ENCODE peak calls at places on chromosomes 6 and 20, in seven cellular contexts. One of them, this sample, is unnamed. For H3K79me1, the result is how much of the 10 kb centered on the place peaks cover.

GRCh38 chr6:98382246-98382645 is 452.1 kb upstream of the POU3F2 start:
- DNase-seq in trophoblast cell: no peak
- DNase-seq in H9: no peak
- DNase-seq in IMR-90: no peak
- DNase-seq in neuronal stem cell: no peak
- DNase-seq in mesendoderm: no peak
- DNase-seq in H1: no peak
- DNase-seq in this sample: no peak

GRCh38 chr6:108764580-108764950 is 83.7 kb upstream of the ARMC2 start:
- DNase-seq in IMR-90: no peak
- DNase-seq in mesendoderm: no peak
- DNase-seq in H1: no peak
- DNase-seq in neuronal stem cell: no peak
- DNase-seq in H9: no peak
- DNase-seq in trophoblast cell: no peak
- DNase-seq in this sample: no peak

GRCh38 chr6:111461860-111462259 is 21.2 kb downstream of the REV3L start:
- DNase-seq in IMR-90: no peak
- DNase-seq in H1: no peak
- DNase-seq in neuronal stem cell: no peak
- DNase-seq in H9: no peak
- DNase-seq in trophoblast cell: no peak
- DNase-seq in mesendoderm: no peak
- DNase-seq in this sample: peak

GRCh38 chr20:1327241-1327653 is 1.7 kb downstream of the SDCBP2 start:
- DNase-seq in trophoblast cell: no peak
- DNase-seq in H9: peak
- DNase-seq in IMR-90: peak
- DNase-seq in H1: no peak
- DNase-seq in neuronal stem cell: no peak
- DNase-seq in mesendoderm: no peak
- DNase-seq in this sample: peak

GRCh38 chr20:13200767-13201500 is 20.1 kb upstream of the ISM1 start:
- DNase-seq in H9: peak
- DNase-seq in IMR-90: no peak
- DNase-seq in neuronal stem cell: peak
- DNase-seq in mesendoderm: peak
- DNase-seq in trophoblast cell: no peak
- DNase-seq in H1: no peak
- DNase-seq in this sample: no peak

GRCh38 chr6:170176621-170177382 is 114.1 kb downstream of the DLL1 start:
- DNase-seq in H9: no peak
- DNase-seq in IMR-90: no peak
- DNase-seq in H1: no peak
- DNase-seq in neuronal stem cell: no peak
- DNase-seq in mesendoderm: no peak
- DNase-seq in trophoblast cell: no peak
- DNase-seq in this sample: no peak

GRCh38 chr6:97697450-97697849 is 414.4 kb upstream of the MMS22L start:
- DNase-seq in H1: no peak
- DNase-seq in IMR-90: peak
- DNase-seq in trophoblast cell: peak
- DNase-seq in mesendoderm: peak
- DNase-seq in neuronal stem cell: no peak
- DNase-seq in H9: no peak
- DNase-seq in this sample: peak

GRCh38 chr6:53241936-53242335 is 93.3 kb upstream of the GCM1 start:
- DNase-seq in H9: no peak
- DNase-seq in H1: no peak
- DNase-seq in neuronal stem cell: no peak
- DNase-seq in trophoblast cell: no peak
- DNase-seq in IMR-90: no peak
- DNase-seq in mesendoderm: no peak
- DNase-seq in this sample: no peak

GRCh38 chr6:26607434-26608230 is 10.9 kb downstream of the ABT1 start:
- DNase-seq in H9: peak
- DNase-seq in IMR-90: peak
- DNase-seq in neuronal stem cell: peak
- DNase-seq in mesendoderm: peak
- DNase-seq in H1: no peak
- DNase-seq in trophoblast cell: peak
- DNase-seq in this sample: peak

GRCh38 chr20:11995750-11996567 is 78.3 kb downstream of the BTBD3 start:
- DNase-seq in neuronal stem cell: no peak
- DNase-seq in H9: no peak
- DNase-seq in trophoblast cell: no peak
- DNase-seq in IMR-90: peak
- DNase-seq in H1: no peak
- DNase-seq in mesendoderm: no peak
- DNase-seq in this sample: no peak

GRCh38 chr6:37022135-37022863 is 16.8 kb downstream of the FGD2 start:
- DNase-seq in IMR-90: no peak
- DNase-seq in trophoblast cell: no peak
- DNase-seq in H1: no peak
- DNase-seq in mesendoderm: no peak
- DNase-seq in H9: no peak
- DNase-seq in neuronal stem cell: no peak
- DNase-seq in this sample: no peak

GRCh38 chr6:7108196-7108963 is 619 bp downstream of the RREB1 start:
- DNase-seq in neuronal stem cell: peak
- DNase-seq in IMR-90: peak
- DNase-seq in H9: peak
- DNase-seq in mesendoderm: peak
- DNase-seq in trophoblast cell: peak
- DNase-seq in H1: no peak
- DNase-seq in this sample: peak

GRCh38 chr6:151451417-151451949 is 443 bp downstream of the RMND1 start:
- DNase-seq in mesendoderm: no peak
- DNase-seq in neuronal stem cell: no peak
- DNase-seq in H1: no peak
- DNase-seq in IMR-90: no peak
- DNase-seq in trophoblast cell: no peak
- DNase-seq in H9: no peak
- DNase-seq in this sample: no peak

GRCh38 chr20:29430531-29430930 is 1826.9 kb upstream of the DEFB115 start:
- DNase-seq in H9: no peak
- DNase-seq in neuronal stem cell: no peak
- DNase-seq in mesendoderm: no peak
- DNase-seq in H1: no peak
- DNase-seq in trophoblast cell: no peak
- DNase-seq in IMR-90: no peak
- DNase-seq in this sample: no peak

GRCh38 chr6:164151161-164151728 is 736.7 kb downstream of the QKI start:
- DNase-seq in H9: no peak
- DNase-seq in IMR-90: no peak
- DNase-seq in mesendoderm: peak
- DNase-seq in neuronal stem cell: peak
- DNase-seq in trophoblast cell: no peak
- DNase-seq in H1: no peak
- DNase-seq in this sample: no peak

GRCh38 chr6:157724960-157725741 is 97.9 kb upstream of the SNX9 start:
- DNase-seq in H1: no peak
- DNase-seq in H9: no peak
- DNase-seq in mesendoderm: no peak
- DNase-seq in neuronal stem cell: no peak
- DNase-seq in IMR-90: no peak
- DNase-seq in trophoblast cell: no peak
- DNase-seq in this sample: no peak

GRCh38 chr6:135183532-135184440 is 2.7 kb downstream of the MYB start:
- DNase-seq in IMR-90: peak
- DNase-seq in mesendoderm: peak
- DNase-seq in neuronal stem cell: peak
- DNase-seq in H9: peak
- DNase-seq in H1: no peak
- DNase-seq in trophoblast cell: peak
- DNase-seq in this sample: peak

GRCh38 chr6:105600342-105601293 is 197.7 kb upstream of the PREP start:
- DNase-seq in neuronal stem cell: no peak
- DNase-seq in IMR-90: peak
- DNase-seq in mesendoderm: no peak
- DNase-seq in H9: no peak
- DNase-seq in H1: no peak
- DNase-seq in trophoblast cell: no peak
- DNase-seq in this sample: peak

GRCh38 chr6:84772428-84773132 is 8.2 kb upstream of the TBX18 start:
- DNase-seq in trophoblast cell: no peak
- DNase-seq in mesendoderm: peak
- DNase-seq in H1: no peak
- DNase-seq in H9: peak
- DNase-seq in neuronal stem cell: no peak
- DNase-seq in IMR-90: no peak
- DNase-seq in this sample: peak

GRCh38 chr20:19973920-19974620 is 43.1 kb upstream of the NAA20 start:
- DNase-seq in H1: no peak
- DNase-seq in trophoblast cell: no peak
- DNase-seq in neuronal stem cell: no peak
- DNase-seq in H9: no peak
- DNase-seq in IMR-90: peak
- DNase-seq in mesendoderm: no peak
- DNase-seq in this sample: peak

GRCh38 chr20:37261714-37262113 is at the start of gene GHRH:
- DNase-seq in trophoblast cell: no peak
- DNase-seq in neuronal stem cell: no peak
- DNase-seq in H1: no peak
- DNase-seq in IMR-90: no peak
- DNase-seq in mesendoderm: no peak
- DNase-seq in H9: no peak
- DNase-seq in this sample: no peak

GRCh38 chr20:57317316-57317788 is 12.3 kb upstream of the SPO11 start:
- DNase-seq in H9: no peak
- DNase-seq in mesendoderm: no peak
- DNase-seq in trophoblast cell: no peak
- DNase-seq in IMR-90: no peak
- DNase-seq in neuronal stem cell: no peak
- DNase-seq in H1: no peak
- DNase-seq in this sample: no peak
- H3K79me1 ChIP-seq in H9: under half
- H3K79me1 ChIP-seq in mesendoderm: under half
- H3K79me1 ChIP-seq in trophoblast cell: under half
- H3K79me1 ChIP-seq in IMR-90: under half
- H3K79me1 ChIP-seq in neuronal stem cell: under half
- H3K79me1 ChIP-seq in H1: under half
- H3K79me1 ChIP-seq in this sample: under half

DNA sequence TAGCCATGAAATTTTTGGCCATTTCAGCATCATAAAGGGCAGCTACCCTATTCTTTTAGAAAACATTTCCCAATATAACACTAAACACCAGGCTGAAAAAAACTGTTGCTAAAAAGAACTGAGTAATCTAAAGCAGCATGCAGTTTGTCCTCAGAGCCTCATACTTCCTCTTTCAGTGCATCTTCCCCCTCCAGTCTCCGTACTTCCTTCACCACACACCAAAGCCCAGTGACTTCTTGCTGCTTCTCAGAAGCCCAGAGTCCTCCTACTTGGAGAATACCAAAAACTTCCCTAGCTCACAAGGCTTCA is 5.7 kb upstream of the IFNGR1 start:
- DNase-seq in neuronal stem cell: no peak
- DNase-seq in H9: no peak
- DNase-seq in H1: no peak
- DNase-seq in trophoblast cell: no peak
- DNase-seq in IMR-90: no peak
- DNase-seq in mesendoderm: no peak
- DNase-seq in this sample: no peak
- H3K79me1 ChIP-seq in neuronal stem cell: under half
- H3K79me1 ChIP-seq in H9: under half
- H3K79me1 ChIP-seq in H1: under half
- H3K79me1 ChIP-seq in trophoblast cell: under half
- H3K79me1 ChIP-seq in IMR-90: under half
- H3K79me1 ChIP-seq in mesendoderm: under half
- H3K79me1 ChIP-seq in this sample: under half

GRCh38 chr20:58238490-58238889 is 10.0 kb upstream of the ANKRD60 start:
- DNase-seq in neuronal stem cell: no peak
- DNase-seq in H9: no peak
- DNase-seq in IMR-90: no peak
- DNase-seq in H1: no peak
- DNase-seq in mesendoderm: no peak
- DNase-seq in trophoblast cell: no peak
- DNase-seq in this sample: no peak

GRCh38 chr20:58239216-58239615 is 10.8 kb upstream of the ANKRD60 start:
- DNase-seq in H1: no peak
- DNase-seq in neuronal stem cell: no peak
- DNase-seq in H9: no peak
- DNase-seq in trophoblast cell: no peak
- DNase-seq in IMR-90: no peak
- DNase-seq in mesendoderm: no peak
- DNase-seq in this sample: no peak

GRCh38 chr20:58235010-58235409 is 6.6 kb upstream of the ANKRD60 start:
- DNase-seq in IMR-90: no peak
- DNase-seq in trophoblast cell: no peak
- DNase-seq in mesendoderm: no peak
- DNase-seq in neuronal stem cell: no peak
- DNase-seq in H9: no peak
- DNase-seq in H1: no peak
- DNase-seq in this sample: no peak

GRCh38 chr20:58237318-58238182 is 9.1 kb upstream of the ANKRD60 start:
- DNase-seq in mesendoderm: no peak
- DNase-seq in H9: no peak
- DNase-seq in neuronal stem cell: no peak
- DNase-seq in trophoblast cell: no peak
- DNase-seq in IMR-90: peak
- DNase-seq in H1: no peak
- DNase-seq in this sample: peak

GRCh38 chr20:58236612-58237317 is 8.3 kb upstream of the ANKRD60 start:
- DNase-seq in neuronal stem cell: peak
- DNase-seq in mesendoderm: peak
- DNase-seq in H9: peak
- DNase-seq in IMR-90: peak
- DNase-seq in H1: peak
- DNase-seq in trophoblast cell: peak
- DNase-seq in this sample: peak
- H3K79me1 ChIP-seq in neuronal stem cell: under half
- H3K79me1 ChIP-seq in mesendoderm: under half
- H3K79me1 ChIP-seq in H9: under half
- H3K79me1 ChIP-seq in IMR-90: under half
- H3K79me1 ChIP-seq in H1: under half
- H3K79me1 ChIP-seq in trophoblast cell: under half
- H3K79me1 ChIP-seq in this sample: under half

GRCh38 chr6:33771342-33772113 is 17.4 kb downstream of the LEMD2 start:
- DNase-seq in trophoblast cell: peak
- DNase-seq in mesendoderm: peak
- DNase-seq in neuronal stem cell: peak
- DNase-seq in H1: peak
- DNase-seq in H9: peak
- DNase-seq in IMR-90: peak
- DNase-seq in this sample: peak

GRCh38 chr6:33772902-33773472 is 15.9 kb downstream of the LEMD2 start:
- DNase-seq in mesendoderm: no peak
- DNase-seq in trophoblast cell: no peak
- DNase-seq in H1: no peak
- DNase-seq in IMR-90: no peak
- DNase-seq in neuronal stem cell: no peak
- DNase-seq in H9: no peak
- DNase-seq in this sample: no peak

GRCh38 chr6:33770116-33770832 is 18.7 kb downstream of the LEMD2 start:
- DNase-seq in H1: no peak
- DNase-seq in trophoblast cell: no peak
- DNase-seq in neuronal stem cell: no peak
- DNase-seq in H9: no peak
- DNase-seq in mesendoderm: no peak
- DNase-seq in IMR-90: no peak
- DNase-seq in this sample: peak

GRCh38 chr6:33770833-33771341 is 18.0 kb downstream of the LEMD2 start:
- DNase-seq in H9: no peak
- DNase-seq in H1: no peak
- DNase-seq in mesendoderm: no peak
- DNase-seq in neuronal stem cell: no peak
- DNase-seq in IMR-90: no peak
- DNase-seq in trophoblast cell: no peak
- DNase-seq in this sample: no peak

GRCh38 chr6:33772114-33772830 is 16.7 kb downstream of the LEMD2 start:
- DNase-seq in IMR-90: peak
- DNase-seq in H9: no peak
- DNase-seq in mesendoderm: no peak
- DNase-seq in trophoblast cell: peak
- DNase-seq in H1: no peak
- DNase-seq in neuronal stem cell: no peak
- DNase-seq in this sample: peak
- H3K79me1 ChIP-seq in IMR-90: under half
- H3K79me1 ChIP-seq in H9: under half
- H3K79me1 ChIP-seq in mesendoderm: under half
- H3K79me1 ChIP-seq in trophoblast cell: under half
- H3K79me1 ChIP-seq in H1: under half
- H3K79me1 ChIP-seq in neuronal stem cell: under half
- H3K79me1 ChIP-seq in this sample: under half

This sample was measured in mesenchymal stem cell.